ENCODE peak calls at places on chromosome 5, in five cellular contexts. U is heart right ventricle; M is iris pigment epithelial cell; Z is activated CD8-positive, alpha-beta memory T cell treated with anti-CD3 and anti-CD28 coated beads for 24 hours; Y is activated CD4-positive, alpha-beta T cell treated with anti-CD3 and anti-CD28 coated beads, Interleukin-2, amount 10 ng/mL, durations not matched to agents 7 days and 5 days. I is an unnamed sample.

GRCh38 chr5:96657068-96657467 is 5.1 kb upstream of the CAST start:
- DNase-seq in U (no peak), M (peak; percentile 95), Z (no peak), Y (peak; percentile 58), I (peak; percentile 96)

GRCh38 chr5:74655716-74656115 is 15.2 kb upstream of the ENC1 start:
- DNase-seq in U (no peak), M (no peak), Z (no peak), Y (no peak), I (no peak)

GRCh38 chr5:168152660-168153059 is 138.8 kb upstream of the WWC1 start:
- DNase-seq in U (no peak), M (no peak), Z (no peak), Y (peak; percentile 7), I (no peak)

GRCh38 chr5:178602752-178603151 is 12.6 kb upstream of the COL23A1 start:
- DNase-seq in U (no peak), M (peak; percentile 6), Z (no peak), Y (no peak), I (peak; percentile 18)

GRCh38 chr5:57779383-57780223 is 297.0 kb upstream of the ACTBL2 start:
- DNase-seq in U (peak; percentile 56), M (peak; percentile 83), Z (no peak), Y (peak; percentile 20), I (peak; percentile 88)

GRCh38 chr5:168765220-168766037 is 186.3 kb upstream of the PANK3 start:
- DNase-seq in U (peak; percentile 21), M (no peak), Z (no peak), Y (no peak), I (peak; percentile 5)

GRCh38 chr5:165602529-165602928 is 2097.1 kb downstream of the MAT2B start:
- DNase-seq in U (no peak), M (no peak), Z (no peak), Y (no peak), I (no peak)

GRCh38 chr5:22708770-22709328 is 144.3 kb downstream of the CDH12 start:
- DNase-seq in U (no peak), M (no peak), Z (no peak), Y (no peak), I (no peak)

GRCh38 chr5:168186289-168187074 is 105.0 kb upstream of the WWC1 start:
- DNase-seq in U (no peak), M (no peak), Z (no peak), Y (no peak), I (no peak)